ENCODE peak calls at places on chromosomes 6 and 20, in nine cellular contexts. X, Q, V, M, T, S, D, F and W are unnamed samples.

GRCh38 chr6:107744927-107745326 is 79.2 kb downstream of the SCML4 start:
- DNase-seq in S (no peak), T (no peak), Q (no peak), X (no peak), M (no peak), D (no peak), V (no peak), F (no peak), W (no peak)

GRCh38 chr6:15444881-15445280 is 199.0 kb downstream of the JARID2 start:
- DNase-seq in X (peak; percentile 51), T (no peak), M (no peak), D (no peak), Q (no peak), V (no peak), S (no peak), F (no peak), W (no peak)

GRCh38 chr6:138499303-138499991 is at the start of gene NHSL1:
- DNase-seq in D (no peak), V (no peak), T (no peak), M (no peak), X (no peak), S (no peak), F (peak; percentile 65), Q (no peak), W (peak; percentile 65)

GRCh38 chr6:26056583-26057350 is 30.5 kb upstream of the HFE start:
- DNase-seq in T (no peak), F (peak; percentile 27), X (peak; percentile 48), V (no peak), Q (no peak), D (peak; percentile 38), S (no peak), M (peak; percentile 31), W (no peak)

GRCh38 chr6:27250277-27250954 is 2.9 kb downstream of the PRSS16 start:
- DNase-seq in T (no peak), S (no peak), M (no peak), D (no peak), V (no peak), Q (no peak), X (no peak), F (no peak), W (no peak)

GRCh38 chr6:44377971-44378370 is 9.5 kb upstream of the CDC5L start:
- DNase-seq in S (no peak), V (no peak), T (no peak), D (no peak), X (peak; percentile 25), M (no peak), F (peak; percentile 13), Q (no peak), W (no peak)

GRCh38 chr6:141513830-141514229 is 618.9 kb upstream of the GJE1 start:
- DNase-seq in V (no peak), D (no peak), Q (no peak), X (no peak), M (peak; percentile 29), F (no peak), S (peak; percentile 1), T (no peak), W (no peak)

GRCh38 chr6:158002951-158003853 is 21.5 kb downstream of the SYNJ2 start:
- DNase-seq in M (peak; percentile 90), T (peak; percentile 90), V (no peak), F (peak; percentile 71), D (no peak), X (no peak), Q (no peak), S (no peak), W (peak; percentile 64)

DNA sequence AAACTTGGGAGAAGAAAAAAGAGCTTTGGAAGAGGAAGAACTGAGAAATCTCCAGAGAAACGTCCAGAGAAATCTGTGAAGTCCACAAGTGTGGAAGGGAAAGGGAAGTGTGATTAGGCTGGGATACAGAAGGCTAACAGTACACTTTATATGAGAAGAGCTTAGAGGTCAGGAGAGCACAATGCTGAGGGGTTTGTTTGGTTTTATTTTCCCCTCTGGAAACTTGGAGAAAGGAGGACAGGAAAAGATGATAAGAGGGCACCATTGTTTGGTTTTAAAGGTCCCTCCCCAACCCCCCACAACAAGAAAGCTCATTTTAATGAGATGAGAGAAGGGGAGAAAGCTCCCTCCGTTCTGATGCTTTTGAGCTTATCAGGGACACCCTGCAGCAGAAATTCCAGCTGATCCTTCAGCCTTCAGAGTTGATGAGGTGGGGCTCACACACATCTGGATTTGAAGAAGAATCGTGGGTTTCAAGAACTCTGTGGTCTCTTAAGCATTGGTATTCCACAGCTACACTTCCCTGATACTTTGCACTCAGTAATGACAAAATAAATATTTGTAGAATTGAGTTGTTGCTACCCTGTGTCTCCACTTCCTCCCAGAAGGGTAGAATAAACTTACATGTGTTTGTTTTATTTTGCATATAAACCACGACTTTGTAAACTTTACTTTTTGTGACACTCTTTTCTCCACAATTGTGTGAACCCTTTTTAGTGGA is 1.9 kb downstream of the NT5E start:
- DNase-seq in Q (no peak), S (no peak), M (no peak), F (no peak), D (no peak), X (no peak), V (no peak), T (no peak), W (no peak)
- H3K27ac ChIP-seq in Q (peak overlapping the region; percentile 92), S (no peak overlapping the region), M (no peak overlapping the region), F (peak overlapping the region; percentile 84), D (peak overlapping the region; percentile 93), X (peak overlapping the region; percentile 40), V (peak overlapping the region; percentile 87), T (peak overlapping the region; percentile 97), W (no peak overlapping the region)

GRCh38 chr20:58700121-58700780 is 7.7 kb downstream of the NPEPL1 start:
- DNase-seq in Q (no peak), X (no peak), S (no peak), T (no peak), M (peak; percentile 7), D (no peak), F (no peak), V (no peak), W (peak; percentile 65)

GRCh38 chr20:58697867-58698703 is 5.5 kb downstream of the NPEPL1 start:
- DNase-seq in V (no peak), M (no peak), S (no peak), Q (no peak), X (no peak), D (no peak), F (no peak), T (no peak), W (no peak)

GRCh38 chr20:58699246-58700107 is 6.9 kb downstream of the NPEPL1 start:
- DNase-seq in S (no peak), D (no peak), F (no peak), X (no peak), V (no peak), M (peak; percentile 36), T (no peak), Q (no peak), W (no peak)

GRCh38 chr20:58697201-58697866 is 4.7 kb downstream of the NPEPL1 start:
- DNase-seq in T (no peak), X (no peak), V (no peak), S (no peak), M (no peak), F (no peak), D (no peak), Q (no peak), W (no peak)

GRCh38 chr20:58698741-58699141 is 6.1 kb downstream of the NPEPL1 start:
- DNase-seq in V (no peak), F (no peak), S (no peak), D (no peak), M (peak; percentile 29), T (no peak), Q (no peak), X (no peak), W (no peak)
- H3K36me3 ChIP-seq in V (peaks cover 14% of the 10 kb centered on the region), F (no peaks in the 10 kb centered on the region), S (peaks cover 76% of the 10 kb centered on the region), D (peaks cover 2% of the 10 kb centered on the region), M (peaks cover 14% of the 10 kb centered on the region), T (peaks cover 58% of the 10 kb centered on the region), Q (peaks cover 47% of the 10 kb centered on the region), X (peaks cover 25% of the 10 kb centered on the region), W (no peaks in the 10 kb centered on the region)

DNA sequence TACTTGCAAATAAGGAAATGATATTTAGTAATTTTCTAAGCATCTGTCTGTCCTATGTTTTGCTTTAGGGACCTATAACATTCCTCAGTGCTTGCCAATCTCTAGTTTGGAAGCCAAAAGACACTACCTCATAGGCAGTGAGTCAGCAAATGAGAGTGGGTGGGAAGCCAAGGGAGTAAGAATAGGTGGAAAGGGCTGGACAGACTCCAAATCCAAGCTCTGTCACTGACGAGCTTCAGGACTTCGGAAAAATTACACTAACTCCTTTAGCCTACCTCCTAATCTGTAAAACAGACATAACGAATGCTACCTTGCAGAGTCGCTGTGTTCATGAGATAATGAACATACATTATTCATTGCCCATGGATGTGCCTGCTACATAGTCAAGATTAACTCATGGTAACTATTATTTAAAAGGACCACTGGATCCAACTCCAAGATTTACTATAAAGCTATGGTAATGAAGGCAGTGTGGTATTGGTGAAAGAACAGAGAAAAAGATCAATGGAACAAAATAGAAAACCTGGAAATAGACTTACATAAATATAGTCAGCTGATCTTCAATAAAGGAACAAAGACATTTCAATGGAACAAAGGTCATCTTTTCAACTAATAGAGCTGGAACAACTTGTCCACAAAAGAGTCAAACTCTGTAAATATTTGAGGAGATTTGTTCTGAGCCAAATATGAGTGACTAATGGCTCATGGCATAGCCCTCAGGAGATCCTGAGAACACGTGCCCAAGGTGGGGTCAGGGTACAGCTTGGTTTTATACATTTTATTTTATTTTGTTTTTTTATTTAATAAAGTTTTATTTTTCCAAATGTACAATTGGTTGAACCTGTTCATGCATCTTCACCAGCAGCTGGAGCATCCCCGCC is 64.1 kb downstream of the FAM50B start:
- DNase-seq in Q (no peak), T (peak; percentile 91), X (peak; percentile 99), V (no peak), D (peak; percentile 90), F (peak; percentile 96), S (no peak), M (peak; percentile 97), W (peak; percentile 56)
- H3K27ac ChIP-seq in Q (peak overlapping the region; percentile 76), T (peak overlapping the region; percentile 88), X (peak overlapping the region; percentile 95), V (peak overlapping the region; percentile 88), D (peak overlapping the region; percentile 81), F (peak overlapping the region; percentile 65), S (no peak overlapping the region), M (no peak overlapping the region), W (no peak overlapping the region)

GRCh38 chr6:169656626-169657610 is 44.9 kb downstream of the WDR27 start:
- DNase-seq in X (no peak), T (no peak), M (no peak), Q (peak; percentile 94), F (no peak), S (no peak), D (no peak), V (no peak), W (no peak)

GRCh38 chr6:169661357-169661756 is 40.5 kb downstream of the WDR27 start:
- DNase-seq in V (no peak), Q (no peak), F (no peak), T (no peak), X (no peak), M (no peak), D (no peak), S (no peak), W (peak; percentile 41)

GRCh38 chr6:169663468-169663867 is 38.4 kb downstream of the WDR27 start:
- DNase-seq in F (no peak), S (no peak), M (no peak), T (no peak), X (no peak), D (no peak), V (no peak), Q (peak; percentile 81), W (no peak)

GRCh38 chr6:169664227-169664626 is 37.6 kb downstream of the WDR27 start:
- DNase-seq in F (no peak), S (no peak), T (no peak), X (no peak), M (no peak), Q (no peak), D (no peak), V (no peak), W (no peak)

DNA sequence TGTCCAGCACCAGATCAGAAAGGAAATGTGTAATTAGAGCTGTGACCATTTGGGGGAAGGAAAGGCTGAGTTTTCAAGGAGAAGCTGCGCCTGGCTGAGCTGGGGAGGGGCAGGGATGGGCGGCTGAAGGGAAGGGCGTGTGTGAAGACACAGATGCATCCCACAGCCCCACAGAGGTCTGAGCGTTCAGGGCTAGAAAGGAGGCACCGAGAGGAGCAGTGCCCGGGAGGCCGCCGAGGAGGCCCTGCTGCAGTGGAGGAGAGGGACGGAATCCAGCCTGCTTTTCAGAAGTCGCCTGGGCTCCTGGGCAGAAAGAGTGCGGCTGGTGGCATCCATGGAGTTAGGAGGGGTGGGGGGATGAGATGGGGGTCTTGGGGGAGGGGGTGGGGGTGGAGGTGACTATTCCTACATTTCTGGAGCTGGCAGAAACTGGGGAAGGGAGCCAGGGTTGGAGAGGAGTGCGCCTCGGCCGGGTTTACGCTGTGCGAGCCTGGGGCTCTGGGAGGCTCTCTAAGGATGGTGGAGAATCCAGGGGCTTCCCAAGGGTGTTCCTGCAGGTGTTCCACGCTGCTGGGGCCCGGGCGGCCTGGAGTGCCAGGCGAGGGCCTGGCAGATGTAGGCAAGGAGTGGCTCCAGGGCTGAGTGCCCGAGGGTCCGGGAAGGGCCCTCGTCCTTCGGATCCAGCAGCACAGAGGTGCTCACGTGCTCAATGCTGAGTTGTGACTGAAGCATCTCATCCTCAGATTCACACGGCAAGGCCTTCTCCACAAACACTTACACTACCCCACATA is 41.8 kb downstream of the WDR27 start:
- DNase-seq in T (no peak), X (no peak), M (no peak), S (no peak), V (no peak), Q (peak; percentile 64), D (no peak), F (no peak), W (no peak)
- H3K36me3 ChIP-seq in T (peaks cover 54% of the 10 kb centered on the region), X (no peaks in the 10 kb centered on the region), M (peaks cover 7% of the 10 kb centered on the region), S (peaks cover 22% of the 10 kb centered on the region), V (peaks cover 8% of the 10 kb centered on the region), Q (peaks cover 26% of the 10 kb centered on the region), D (peaks cover 3% of the 10 kb centered on the region), F (peaks cover 14% of the 10 kb centered on the region), W (no peaks in the 10 kb centered on the region)